ENCODE peak calls at places on chromosomes 2 and 18, in four cellular contexts. One of them, this sample, is unnamed.

GRCh38 chr2:162579169-162579568 is 235.2 kb downstream of the GCA start:
- DNase-seq in lower lobe of right lung: no peak
- DNase-seq in tibial artery: no peak
- DNase-seq in endodermal cell: peak
- DNase-seq in this sample: no peak

GRCh38 chr18:43710135-43710534 is 432.8 kb upstream of the SYT4 start:
- DNase-seq in lower lobe of right lung: no peak
- DNase-seq in tibial artery: no peak
- DNase-seq in endodermal cell: no peak
- DNase-seq in this sample: no peak

GRCh38 chr18:49020129-49020528 is 69.4 kb upstream of the SMAD7 start:
- DNase-seq in lower lobe of right lung: no peak
- DNase-seq in tibial artery: peak
- DNase-seq in endodermal cell: peak
- DNase-seq in this sample: peak

GRCh38 chr2:220736778-220737177 is 835.3 kb downstream of the EPHA4 start:
- DNase-seq in lower lobe of right lung: no peak
- DNase-seq in tibial artery: no peak
- DNase-seq in endodermal cell: peak
- DNase-seq in this sample: no peak

GRCh38 chr2:148701039-148701438 is 56.5 kb downstream of the EPC2 start:
- DNase-seq in lower lobe of right lung: no peak
- DNase-seq in tibial artery: no peak
- DNase-seq in endodermal cell: no peak
- DNase-seq in this sample: no peak

GRCh38 chr2:48122166-48122565 is 215.9 kb upstream of the FBXO11 start:
- DNase-seq in lower lobe of right lung: no peak
- DNase-seq in tibial artery: no peak
- DNase-seq in endodermal cell: no peak
- DNase-seq in this sample: no peak

GRCh38 chr2:175926272-175926671 is 75.8 kb downstream of the LNPK start:
- DNase-seq in lower lobe of right lung: no peak
- DNase-seq in tibial artery: no peak
- DNase-seq in endodermal cell: no peak
- DNase-seq in this sample: no peak

GRCh38 chr18:71529708-71530303 is 1014.3 kb downstream of the CBLN2 start:
- DNase-seq in lower lobe of right lung: no peak
- DNase-seq in tibial artery: no peak
- DNase-seq in endodermal cell: no peak
- DNase-seq in this sample: no peak

GRCh38 chr2:85265304-85265703 is 62.5 kb downstream of the TGOLN2 start:
- DNase-seq in lower lobe of right lung: no peak
- DNase-seq in tibial artery: no peak
- DNase-seq in endodermal cell: no peak
- DNase-seq in this sample: no peak

GRCh38 chr2:201798252-201798918 is 8.0 kb upstream of the CDK15 start:
- DNase-seq in lower lobe of right lung: no peak
- DNase-seq in tibial artery: no peak
- DNase-seq in endodermal cell: no peak
- DNase-seq in this sample: no peak

GRCh38 chr2:16127958-16128357 is 187.6 kb downstream of the MYCN start:
- DNase-seq in lower lobe of right lung: no peak
- DNase-seq in tibial artery: no peak
- DNase-seq in endodermal cell: peak
- DNase-seq in this sample: no peak

GRCh38 chr2:30026091-30027055 is 105.0 kb upstream of the ALK start:
- DNase-seq in lower lobe of right lung: no peak
- DNase-seq in tibial artery: no peak
- DNase-seq in endodermal cell: peak
- DNase-seq in this sample: no peak

GRCh38 chr2:60926751-60927568 is 45.6 kb downstream of the REL start:
- DNase-seq in lower lobe of right lung: no peak
- DNase-seq in tibial artery: no peak
- DNase-seq in endodermal cell: no peak
- DNase-seq in this sample: peak

DNA sequence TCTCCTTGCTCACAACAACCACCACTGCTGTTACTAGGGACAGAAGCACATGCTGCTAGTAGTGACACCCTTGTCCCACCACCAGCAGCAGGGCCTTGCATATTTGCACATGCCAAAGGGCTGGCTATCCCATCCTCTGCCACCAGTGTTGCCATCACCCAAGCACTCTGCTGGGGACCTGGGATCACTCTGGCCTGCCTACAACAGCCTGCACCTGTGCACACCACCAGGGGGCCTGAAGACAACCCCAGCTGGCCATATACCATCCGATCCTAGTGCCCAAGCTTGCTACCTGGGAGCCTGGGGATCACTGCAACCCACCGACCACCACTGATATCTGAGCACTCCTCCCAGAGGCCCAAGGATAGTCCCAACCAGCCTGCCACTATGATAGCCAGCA is 99.9 kb upstream of the FANCL start:
- DNase-seq in lower lobe of right lung: no peak
- DNase-seq in tibial artery: no peak
- DNase-seq in endodermal cell: peak
- DNase-seq in this sample: no peak
- TF ChIP-seq CTCF in lower lobe of right lung: no peak
- TF ChIP-seq CTCF in tibial artery: no peak
- TF ChIP-seq CTCF in endodermal cell: peak
- TF ChIP-seq CTCF in this sample: no peak

GRCh38 chr2:150644298-150645067 is 157.0 kb upstream of the RND3 start:
- DNase-seq in lower lobe of right lung: no peak
- DNase-seq in tibial artery: no peak
- DNase-seq in endodermal cell: no peak
- DNase-seq in this sample: no peak
- TF ChIP-seq CTCF in lower lobe of right lung: no peak
- TF ChIP-seq CTCF in tibial artery: no peak
- TF ChIP-seq CTCF in endodermal cell: no peak
- TF ChIP-seq CTCF in this sample: no peak

GRCh38 chr2:222418734-222419133 is 5.6 kb upstream of the SGPP2 start:
- DNase-seq in lower lobe of right lung: no peak
- DNase-seq in tibial artery: no peak
- DNase-seq in endodermal cell: no peak
- DNase-seq in this sample: no peak
- TF ChIP-seq CTCF in lower lobe of right lung: no peak
- TF ChIP-seq CTCF in tibial artery: no peak
- TF ChIP-seq CTCF in endodermal cell: no peak
- TF ChIP-seq CTCF in this sample: no peak

DNA sequence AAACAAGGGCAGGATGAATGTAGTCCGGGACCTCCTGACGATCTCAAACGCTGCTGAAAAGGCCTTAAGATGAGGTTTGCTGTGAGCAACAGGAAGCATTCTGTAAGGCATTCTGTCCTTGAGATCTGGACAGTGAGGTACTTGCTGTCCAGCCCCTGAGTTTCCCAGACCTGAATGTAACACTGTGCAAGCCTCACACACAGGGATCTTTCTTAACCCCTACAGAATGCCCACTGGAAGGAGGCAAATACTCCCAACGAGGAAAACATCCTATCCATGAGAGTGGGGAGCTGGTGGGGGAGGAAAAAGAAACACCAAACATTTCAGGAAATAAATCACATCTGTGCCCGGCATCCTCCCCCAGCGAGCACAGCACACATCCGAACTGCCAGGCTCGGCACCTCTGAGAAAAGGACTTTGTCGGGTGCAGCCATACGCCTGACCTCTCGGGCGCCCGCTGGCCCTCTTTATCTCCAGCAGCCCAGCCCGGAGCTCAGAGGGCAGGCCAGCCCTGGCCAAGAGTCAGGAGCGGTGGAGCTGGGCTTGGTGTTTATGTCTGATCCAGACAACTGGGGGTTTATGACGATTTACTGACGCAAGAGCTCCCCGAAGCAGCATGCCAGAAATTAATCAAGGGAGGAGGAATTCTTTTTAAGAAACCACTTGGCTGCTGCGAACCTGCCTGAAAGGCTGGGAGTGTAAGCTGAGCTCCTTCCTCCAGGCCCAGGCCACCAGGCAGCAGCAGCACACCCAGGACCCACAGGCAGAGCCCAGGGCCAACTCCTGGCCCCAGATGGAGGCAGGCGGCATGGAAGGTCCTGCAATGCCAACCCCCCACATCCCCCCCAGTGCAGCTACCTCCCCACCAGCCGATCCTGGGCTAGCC is 72.3 kb downstream of the HDAC4 start:
- DNase-seq in lower lobe of right lung: no peak
- DNase-seq in tibial artery: peak
- DNase-seq in endodermal cell: peak
- DNase-seq in this sample: no peak
- TF ChIP-seq CTCF in lower lobe of right lung: no peak
- TF ChIP-seq CTCF in tibial artery: no peak
- TF ChIP-seq CTCF in endodermal cell: no peak
- TF ChIP-seq CTCF in this sample: no peak

GRCh38 chr2:218014706-218015685 is 12.2 kb upstream of the TNS1 start:
- DNase-seq in lower lobe of right lung: no peak
- DNase-seq in tibial artery: no peak
- DNase-seq in endodermal cell: no peak
- DNase-seq in this sample: no peak
- TF ChIP-seq CTCF in lower lobe of right lung: no peak
- TF ChIP-seq CTCF in tibial artery: no peak
- TF ChIP-seq CTCF in endodermal cell: no peak
- TF ChIP-seq CTCF in this sample: no peak

DNA sequence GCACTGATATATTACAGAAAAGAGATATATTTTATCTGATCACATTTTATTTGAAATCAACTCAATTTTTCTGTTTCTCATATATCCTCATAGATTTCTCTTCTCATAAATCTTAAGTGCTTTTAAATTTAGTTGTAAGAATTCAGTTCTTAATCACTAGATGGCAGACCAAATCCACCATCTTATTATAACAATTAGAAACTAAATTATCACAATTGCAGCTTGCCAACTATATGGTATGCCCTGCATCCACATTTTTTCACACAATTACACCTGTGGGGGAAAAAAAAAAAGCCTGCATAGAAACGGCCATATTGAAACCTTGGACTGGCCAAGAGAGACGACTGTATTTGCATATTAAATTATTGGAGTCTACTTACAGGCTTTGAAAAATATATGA is 64.4 kb downstream of the COL5A2 start:
- DNase-seq in lower lobe of right lung: no peak
- DNase-seq in tibial artery: no peak
- DNase-seq in endodermal cell: no peak
- DNase-seq in this sample: no peak
- TF ChIP-seq CTCF in lower lobe of right lung: peak
- TF ChIP-seq CTCF in tibial artery: peak
- TF ChIP-seq CTCF in endodermal cell: no peak
- TF ChIP-seq CTCF in this sample: no peak

GRCh38 chr2:101442042-101442666 is 32.8 kb downstream of the RFX8 start:
- DNase-seq in lower lobe of right lung: no peak
- DNase-seq in tibial artery: no peak
- DNase-seq in endodermal cell: no peak
- DNase-seq in this sample: no peak
- TF ChIP-seq CTCF in lower lobe of right lung: no peak
- TF ChIP-seq CTCF in tibial artery: no peak
- TF ChIP-seq CTCF in endodermal cell: no peak
- TF ChIP-seq CTCF in this sample: no peak